ENCODE peak calls at places on chromosomes 13 and 19, in four cellular contexts. A is A549, Y is K562, K is HepG2. O is an unnamed sample. For H3K4me1, the result is how much of the 10 kb centered on the place peaks cover.

GRCh38 chr13:82147526-82147925 is 1734.7 kb downstream of the SLITRK1 start:
- DNase-seq in Y (no peak), A (no peak), K (no peak), O (no peak)

GRCh38 chr19:10802479-10802878 is 33.5 kb downstream of the TMED1 start:
- DNase-seq in A (no peak), K (no peak), Y (no peak), O (no peak)

GRCh38 chr13:29566206-29566605 is 29.3 kb downstream of the SLC7A1 start:
- DNase-seq in A (no peak), K (no peak), Y (no peak), O (no peak)

GRCh38 chr19:49231804-49232203 is 74.2 kb downstream of the TRPM4 start:
- DNase-seq in K (no peak), A (no peak), Y (no peak), O (peak)

GRCh38 chr13:50203256-50204083 is 188.2 kb downstream of the KCNRG start:
- DNase-seq in Y (no peak), K (no peak), A (no peak), O (no peak)

GRCh38 chr13:109584844-109585361 is 201.5 kb downstream of the IRS2 start:
- DNase-seq in Y (no peak), A (no peak), K (no peak), O (no peak)

GRCh38 chr19:15112385-15112784 is 5.2 kb downstream of the SYDE1 start:
- DNase-seq in Y (peak), A (peak), K (peak), O (no peak)

GRCh38 chr19:50387176-50387867 is 3.2 kb downstream of the POLD1 start:
- DNase-seq in A (no peak), K (no peak), Y (no peak), O (no peak)

GRCh38 chr19:44891016-44891882 is at the start of gene TOMM40:
- DNase-seq in A (peak), Y (no peak), K (peak), O (no peak)

GRCh38 chr13:91368676-91369425 is 21.4 kb downstream of the MIR17HG start:
- DNase-seq in K (no peak), A (no peak), Y (no peak), O (no peak)

GRCh38 chr13:99041337-99041736 is 63.5 kb upstream of the DOCK9 start:
- DNase-seq in A (no peak), Y (no peak), K (no peak), O (no peak)

GRCh38 chr19:31397308-31397707 is 48.1 kb upstream of the TSHZ3 start:
- DNase-seq in Y (no peak), K (no peak), A (no peak), O (no peak)

GRCh38 chr13:26186141-26186870 is 35.8 kb downstream of the RNF6 start:
- DNase-seq in A (peak), K (peak), Y (peak), O (peak)

GRCh38 chr13:103273825-103274224 is 207.6 kb upstream of the SLC10A2 start:
- DNase-seq in K (no peak), A (no peak), Y (no peak), O (no peak)

GRCh38 chr19:15328312-15328711 is 4.0 kb downstream of the BRD4 start:
- DNase-seq in A (no peak), K (no peak), Y (no peak), O (no peak)

GRCh38 chr13:105336706-105337582 is 1198.5 kb downstream of the EFNB2 start:
- DNase-seq in Y (no peak), K (no peak), A (no peak), O (no peak)

GRCh38 chr13:53098455-53098854 is 69.8 kb downstream of the OLFM4 start:
- DNase-seq in K (no peak), Y (no peak), A (no peak), O (no peak)

GRCh38 chr13:20342326-20342725 is 110.2 kb upstream of the GJB6 start:
- DNase-seq in K (no peak), Y (no peak), A (no peak), O (no peak)

GRCh38 chr19:51002542-51003311 is 1.3 kb upstream of the KLK8 start:
- DNase-seq in A (peak), Y (peak), K (no peak), O (no peak)

GRCh38 chr13:102289606-102290005 is 112.2 kb downstream of the FGF14 start:
- DNase-seq in A (no peak), Y (no peak), K (no peak), O (no peak)

GRCh38 chr13:110233181-110233641 is 73.7 kb downstream of the COL4A1 start:
- DNase-seq in K (no peak), Y (no peak), A (no peak), O (no peak)

GRCh38 chr13:93872948-93873347 is 606.5 kb downstream of the DCT start:
- DNase-seq in K (no peak), Y (no peak), A (no peak), O (no peak)

GRCh38 chr13:51870616-51871015 is 8.8 kb downstream of the CCDC70 start:
- DNase-seq in K (no peak), A (no peak), Y (no peak), O (no peak)

GRCh38 chr13:104984296-104984818 is 1551.1 kb downstream of the EFNB2 start:
- DNase-seq in A (no peak), Y (no peak), K (no peak), O (peak)

DNA sequence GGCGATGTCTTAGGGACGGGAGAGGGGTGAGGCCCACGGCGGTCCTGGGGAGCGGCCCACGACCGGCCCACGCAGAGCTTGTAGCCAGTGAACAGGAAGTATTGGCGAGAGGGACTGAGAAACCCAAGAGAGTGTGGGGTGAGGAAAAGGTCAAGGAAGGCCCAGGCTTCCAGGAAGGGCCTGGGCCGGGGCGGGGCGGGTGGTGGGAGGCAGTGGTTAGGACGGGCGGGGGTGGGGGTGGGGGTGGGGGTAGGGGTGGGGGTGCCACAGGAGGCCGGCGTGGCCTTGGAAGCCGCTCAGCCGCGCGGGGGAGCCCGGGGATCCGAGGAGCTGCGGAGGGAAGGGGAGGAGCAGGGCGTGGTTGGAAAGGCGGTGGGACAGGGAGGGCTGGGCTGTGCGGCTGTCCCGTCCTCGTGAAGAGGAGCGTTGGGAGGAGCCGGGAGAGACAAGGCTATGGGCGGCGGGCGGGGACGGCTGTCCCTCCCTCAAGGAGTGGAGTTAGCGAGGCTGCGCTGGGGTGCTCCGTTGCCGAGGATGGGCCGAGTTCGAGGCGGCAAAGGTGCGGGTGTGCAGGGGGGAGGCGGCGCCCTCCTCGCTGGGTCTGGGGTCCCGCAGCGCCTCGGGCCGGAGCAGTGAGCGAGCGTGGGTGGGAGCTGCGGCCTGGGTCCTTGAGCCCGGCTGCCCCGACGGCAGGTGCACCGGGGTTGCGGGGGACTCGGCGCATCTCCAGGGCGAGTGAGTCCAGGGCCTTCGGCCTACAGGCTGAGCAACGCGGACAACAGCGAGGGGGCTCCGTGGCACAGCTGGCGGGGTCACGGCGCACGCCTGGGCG is 254.4 kb upstream of the SGCG start:
- DNase-seq in A (no peak), Y (peak), K (no peak), O (no peak)
- TF ChIP-seq CHD4 in A (no peak), Y (no peak), K (no peak), O (no peak)

DNA sequence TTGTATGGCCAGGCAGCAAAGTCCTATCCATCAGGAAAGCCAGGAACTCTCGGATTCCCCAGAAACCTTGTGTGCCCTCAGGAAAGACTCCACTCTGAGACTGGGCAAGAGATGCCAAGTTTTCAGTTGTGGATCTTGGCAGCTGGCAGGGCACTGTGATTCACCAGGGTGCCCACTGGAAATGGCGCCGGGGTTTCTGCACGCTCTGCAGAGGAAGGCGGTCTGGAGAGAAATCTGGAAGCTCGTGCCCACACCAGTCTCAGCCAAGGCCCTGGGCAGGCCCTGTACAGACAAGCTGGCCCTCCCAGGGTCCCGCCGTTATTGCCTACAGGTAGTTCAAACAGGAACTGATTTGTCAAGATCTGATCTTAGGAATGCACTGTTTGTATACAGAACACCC is 4.9 kb downstream of the NAPA start:
- DNase-seq in K (no peak), A (no peak), Y (no peak), O (no peak)
- H3K4me1 ChIP-seq in K (under half), A (under half), Y (half or more), O (under half)

DNA sequence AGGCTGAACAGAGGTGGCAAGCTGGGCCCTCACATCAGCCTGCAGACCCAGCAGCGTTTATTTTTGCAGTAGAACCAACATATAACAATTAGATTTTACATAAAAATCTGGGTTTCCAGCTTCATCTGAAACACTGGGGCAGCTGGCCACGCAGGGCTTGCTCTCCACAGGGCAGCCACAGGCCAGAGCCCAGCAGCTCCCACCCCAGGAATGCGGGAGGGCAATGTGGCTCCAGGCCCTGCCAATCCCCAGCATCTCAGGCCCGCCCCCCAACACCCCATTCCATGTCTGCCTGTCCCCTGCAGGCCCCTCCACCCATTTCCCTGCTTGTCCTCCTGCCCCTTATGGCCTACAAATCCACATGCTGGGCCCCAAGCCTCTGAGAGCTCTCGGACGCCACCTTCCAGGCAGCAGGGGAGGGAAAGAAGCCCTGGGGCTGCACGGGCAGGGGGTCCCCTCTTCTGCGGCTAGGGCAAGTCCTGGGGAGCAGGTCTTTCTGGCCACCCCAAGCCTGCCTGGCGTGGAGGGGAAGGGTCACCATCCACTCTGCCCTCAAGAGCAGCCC is 15.0 kb upstream of the VSTM2B start:
- DNase-seq in Y (no peak), K (no peak), A (no peak), O (no peak)
- TF ChIP-seq CHD2 in Y (no peak), K (no peak), A (no peak), O (no peak)

GRCh38 chr13:33541962-33542308 is 256.4 kb upstream of the STARD13 start:
- DNase-seq in A (no peak), Y (no peak), K (no peak), O (no peak)

GRCh38 chr13:33543089-33543459 is 257.5 kb upstream of the STARD13 start:
- DNase-seq in K (no peak), A (no peak), Y (no peak), O (no peak)

GRCh38 chr13:33544308-33544707 is 258.8 kb upstream of the STARD13 start:
- DNase-seq in Y (no peak), A (no peak), K (no peak), O (no peak)

GRCh38 chr13:33542309-33543088 is 256.9 kb upstream of the STARD13 start:
- DNase-seq in K (peak), Y (peak), A (peak), O (peak)

DNA sequence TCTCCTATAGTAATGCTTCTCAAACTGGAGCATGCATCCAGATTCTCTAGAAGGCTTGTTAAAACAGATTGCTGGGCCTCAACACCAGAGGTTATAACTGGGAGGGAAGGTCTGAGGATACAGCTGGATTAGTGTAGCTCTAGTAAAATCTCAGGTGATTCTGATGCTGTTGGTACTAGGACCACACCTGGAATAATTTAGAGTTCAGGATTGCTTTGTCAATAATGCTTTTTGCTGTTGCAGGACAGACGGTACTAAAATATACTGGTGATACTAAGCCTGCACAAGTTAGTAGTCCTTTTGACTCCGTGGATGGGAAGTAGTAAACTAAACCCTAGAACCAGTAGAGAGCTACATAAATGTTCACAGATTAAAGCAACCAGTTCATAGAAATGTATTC is 258.1 kb upstream of the STARD13 start:
- DNase-seq in A (no peak), K (no peak), Y (peak), O (no peak)
- TF ChIP-seq CHD4 in A (no peak), K (no peak), Y (no peak), O (no peak)

GRCh38 chr19:40603071-40603718 is 2.0 kb downstream of the LTBP4 start:
- DNase-seq in Y (peak), A (peak), K (peak), O (no peak)

GRCh38 chr19:40607311-40607871 is 6.2 kb downstream of the LTBP4 start:
- DNase-seq in A (no peak), Y (peak), K (no peak), O (no peak)

GRCh38 chr19:40603719-40604646 is 2.8 kb downstream of the LTBP4 start:
- DNase-seq in A (peak), K (peak), Y (peak), O (peak)

GRCh38 chr19:40604647-40605200 is 3.6 kb downstream of the LTBP4 start:
- DNase-seq in Y (peak), A (peak), K (no peak), O (no peak)

GRCh38 chr19:40605201-40605971 is 4.2 kb downstream of the LTBP4 start:
- DNase-seq in A (peak), Y (peak), K (peak), O (peak)
- H3K4me1 ChIP-seq in A (half or more), Y (half or more), K (half or more), O (under half)